ENCODE peak calls at places on chromosome 6, in four cellular contexts. One of them, this sample, is unnamed.

GRCh38 chr6:2433686-2434085 is 188.3 kb upstream of the GMDS start:
- DNase-seq in neural crest cell: no peak
- DNase-seq in activated B cell treated with CpG ODN at 0.5 μM for 24 hours: no peak
- DNase-seq in CD8-positive, alpha-beta T cell: no peak
- DNase-seq in this sample: peak; percentile 52

GRCh38 chr6:64733433-64733832 is 973.6 kb downstream of the EYS start:
- DNase-seq in activated B cell treated with CpG ODN at 0.5 μM for 24 hours: no peak
- DNase-seq in CD8-positive, alpha-beta T cell: no peak
- DNase-seq in neural crest cell: no peak
- DNase-seq in this sample: no peak

GRCh38 chr6:87184762-87185250 is 29.4 kb downstream of the ZNF292 start:
- DNase-seq in activated B cell treated with CpG ODN at 0.5 μM for 24 hours: no peak
- DNase-seq in CD8-positive, alpha-beta T cell: no peak
- DNase-seq in neural crest cell: no peak
- DNase-seq in this sample: no peak

GRCh38 chr6:16591681-16592549 is 169.3 kb downstream of the ATXN1 start:
- DNase-seq in neural crest cell: no peak
- DNase-seq in activated B cell treated with CpG ODN at 0.5 μM for 24 hours: no peak
- DNase-seq in CD8-positive, alpha-beta T cell: no peak
- DNase-seq in this sample: no peak

GRCh38 chr6:75427342-75427741 is 66.3 kb downstream of the FILIP1 start:
- DNase-seq in activated B cell treated with CpG ODN at 0.5 μM for 24 hours: no peak
- DNase-seq in neural crest cell: no peak
- DNase-seq in CD8-positive, alpha-beta T cell: no peak
- DNase-seq in this sample: no peak

GRCh38 chr6:117531758-117532276 is 49.3 kb downstream of the DCBLD1 start:
- DNase-seq in CD8-positive, alpha-beta T cell: no peak
- DNase-seq in neural crest cell: no peak
- DNase-seq in activated B cell treated with CpG ODN at 0.5 μM for 24 hours: no peak
- DNase-seq in this sample: no peak

GRCh38 chr6:42774201-42774600 is 7.7 kb upstream of the BICRAL start:
- DNase-seq in CD8-positive, alpha-beta T cell: no peak
- DNase-seq in activated B cell treated with CpG ODN at 0.5 μM for 24 hours: no peak
- DNase-seq in neural crest cell: no peak
- DNase-seq in this sample: no peak

GRCh38 chr6:14121936-14122344 is 4.4 kb downstream of the CD83 start:
- DNase-seq in activated B cell treated with CpG ODN at 0.5 μM for 24 hours: no peak
- DNase-seq in neural crest cell: no peak
- DNase-seq in CD8-positive, alpha-beta T cell: no peak
- DNase-seq in this sample: peak; percentile 94

GRCh38 chr6:135938588-135939215 is 87.2 kb downstream of the PDE7B start:
- DNase-seq in activated B cell treated with CpG ODN at 0.5 μM for 24 hours: no peak
- DNase-seq in CD8-positive, alpha-beta T cell: no peak
- DNase-seq in neural crest cell: no peak
- DNase-seq in this sample: no peak

GRCh38 chr6:8539446-8539845 is 104.1 kb upstream of the SLC35B3 start:
- DNase-seq in activated B cell treated with CpG ODN at 0.5 μM for 24 hours: no peak
- DNase-seq in neural crest cell: no peak
- DNase-seq in CD8-positive, alpha-beta T cell: no peak
- DNase-seq in this sample: no peak
- TF ChIP-seq CTCF in activated B cell treated with CpG ODN at 0.5 μM for 24 hours: no peak
- TF ChIP-seq CTCF in neural crest cell: peak; percentile 64
- TF ChIP-seq CTCF in CD8-positive, alpha-beta T cell: no peak
- TF ChIP-seq CTCF in this sample: no peak

GRCh38 chr6:46186583-46186982 is 15.8 kb upstream of the ENPP5 start:
- DNase-seq in activated B cell treated with CpG ODN at 0.5 μM for 24 hours: no peak
- DNase-seq in CD8-positive, alpha-beta T cell: no peak
- DNase-seq in neural crest cell: no peak
- DNase-seq in this sample: no peak

GRCh38 chr6:46189726-46190125 is 18.9 kb upstream of the ENPP5 start:
- DNase-seq in activated B cell treated with CpG ODN at 0.5 μM for 24 hours: no peak
- DNase-seq in CD8-positive, alpha-beta T cell: no peak
- DNase-seq in neural crest cell: no peak
- DNase-seq in this sample: no peak

DNA sequence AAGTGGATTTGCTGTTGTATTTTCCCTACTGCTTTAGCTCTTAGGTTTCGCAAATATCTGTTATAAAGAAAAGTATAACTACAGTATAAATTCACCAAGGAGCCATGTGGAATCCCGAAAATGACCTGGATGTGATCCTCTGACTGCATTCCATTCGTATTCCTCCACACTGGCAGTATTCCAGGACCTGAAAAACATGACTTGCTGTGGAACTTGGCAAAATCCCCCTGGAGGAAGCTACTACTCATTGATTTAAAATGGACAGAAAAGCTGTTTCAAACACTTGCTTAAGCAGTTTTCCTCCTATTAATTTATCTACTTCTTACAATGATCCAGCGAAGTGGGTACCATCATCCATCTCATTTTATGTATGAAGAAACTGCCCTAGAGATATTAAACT is 13.3 kb upstream of the ENPP5 start:
- DNase-seq in activated B cell treated with CpG ODN at 0.5 μM for 24 hours: no peak
- DNase-seq in neural crest cell: no peak
- DNase-seq in CD8-positive, alpha-beta T cell: no peak
- DNase-seq in this sample: no peak
- TF ChIP-seq CTCF in activated B cell treated with CpG ODN at 0.5 μM for 24 hours: no peak
- TF ChIP-seq CTCF in neural crest cell: no peak
- TF ChIP-seq CTCF in CD8-positive, alpha-beta T cell: no peak
- TF ChIP-seq CTCF in this sample: no peak

GRCh38 chr6:36912583-36912982 is 26.8 kb downstream of the C6orf89 start:
- DNase-seq in CD8-positive, alpha-beta T cell: peak; percentile 3
- DNase-seq in activated B cell treated with CpG ODN at 0.5 μM for 24 hours: no peak
- DNase-seq in neural crest cell: no peak
- DNase-seq in this sample: no peak
- TF ChIP-seq CTCF in CD8-positive, alpha-beta T cell: no peak
- TF ChIP-seq CTCF in activated B cell treated with CpG ODN at 0.5 μM for 24 hours: no peak
- TF ChIP-seq CTCF in neural crest cell: no peak
- TF ChIP-seq CTCF in this sample: no peak

DNA sequence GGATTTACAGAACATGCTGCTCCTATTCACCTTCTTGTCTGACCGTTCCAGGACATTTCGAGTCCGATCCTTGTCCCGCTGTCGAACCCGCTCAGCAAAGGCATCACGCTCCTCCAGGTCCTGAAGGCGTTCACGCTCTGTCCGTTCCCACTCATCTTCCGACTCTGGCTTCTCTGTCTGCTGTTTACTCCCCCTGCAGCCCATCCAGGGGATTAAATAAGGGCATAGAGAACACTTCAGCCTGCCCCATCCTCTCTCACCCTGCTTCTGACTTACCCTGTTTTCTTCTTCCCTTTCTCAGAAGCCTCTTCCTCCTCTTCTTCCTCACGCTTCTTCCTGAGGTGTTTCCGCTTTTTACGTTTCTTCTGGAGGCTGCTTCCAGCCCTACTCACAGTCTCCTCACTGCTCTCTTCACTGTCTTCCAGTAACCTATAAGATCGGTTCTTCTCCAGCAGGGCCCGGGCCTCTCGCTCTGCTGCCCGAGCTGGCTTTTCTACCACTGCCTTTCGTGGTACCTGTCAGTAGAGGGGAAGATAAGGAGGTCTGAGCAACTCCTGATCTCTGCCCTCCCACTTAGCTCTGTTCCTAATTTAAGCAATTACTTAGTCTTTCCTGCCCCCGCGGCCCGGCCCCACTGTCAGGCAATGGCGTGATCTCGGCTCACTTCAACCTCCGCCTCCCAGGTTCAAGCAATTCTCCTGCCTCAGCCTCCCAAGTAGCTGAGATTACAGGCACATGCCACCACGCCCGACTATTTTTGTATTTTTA is 1.9 kb downstream of the DHX16 start:
- DNase-seq in neural crest cell: no peak
- DNase-seq in CD8-positive, alpha-beta T cell: no peak
- DNase-seq in activated B cell treated with CpG ODN at 0.5 μM for 24 hours: no peak
- DNase-seq in this sample: no peak
- TF ChIP-seq CTCF in neural crest cell: peak; percentile 43
- TF ChIP-seq CTCF in CD8-positive, alpha-beta T cell: no peak
- TF ChIP-seq CTCF in activated B cell treated with CpG ODN at 0.5 μM for 24 hours: no peak
- TF ChIP-seq CTCF in this sample: no peak

GRCh38 chr6:105545206-105545920 is 142.5 kb upstream of the PREP start:
- DNase-seq in activated B cell treated with CpG ODN at 0.5 μM for 24 hours: no peak
- DNase-seq in CD8-positive, alpha-beta T cell: no peak
- DNase-seq in neural crest cell: no peak
- DNase-seq in this sample: no peak
- TF ChIP-seq CTCF in activated B cell treated with CpG ODN at 0.5 μM for 24 hours: no peak
- TF ChIP-seq CTCF in CD8-positive, alpha-beta T cell: no peak
- TF ChIP-seq CTCF in neural crest cell: no peak
- TF ChIP-seq CTCF in this sample: no peak

GRCh38 chr6:144217264-144217663 is 66.9 kb downstream of the STX11 start:
- DNase-seq in activated B cell treated with CpG ODN at 0.5 μM for 24 hours: no peak
- DNase-seq in CD8-positive, alpha-beta T cell: no peak
- DNase-seq in neural crest cell: no peak
- DNase-seq in this sample: no peak

GRCh38 chr6:144215402-144215931 is 65.2 kb downstream of the STX11 start:
- DNase-seq in neural crest cell: no peak
- DNase-seq in CD8-positive, alpha-beta T cell: no peak
- DNase-seq in activated B cell treated with CpG ODN at 0.5 μM for 24 hours: no peak
- DNase-seq in this sample: no peak

GRCh38 chr6:144215932-144216667 is 65.8 kb downstream of the STX11 start:
- DNase-seq in CD8-positive, alpha-beta T cell: peak; percentile 87
- DNase-seq in neural crest cell: peak; percentile 97
- DNase-seq in activated B cell treated with CpG ODN at 0.5 μM for 24 hours: peak; percentile 87
- DNase-seq in this sample: peak; percentile 85

GRCh38 chr6:144217797-144218196 is 67.3 kb upstream of the UTRN start:
- DNase-seq in CD8-positive, alpha-beta T cell: no peak
- DNase-seq in neural crest cell: no peak
- DNase-seq in activated B cell treated with CpG ODN at 0.5 μM for 24 hours: no peak
- DNase-seq in this sample: no peak

GRCh38 chr6:144216668-144217218 is 66.4 kb downstream of the STX11 start:
- DNase-seq in neural crest cell: no peak
- DNase-seq in CD8-positive, alpha-beta T cell: no peak
- DNase-seq in activated B cell treated with CpG ODN at 0.5 μM for 24 hours: no peak
- DNase-seq in this sample: peak; percentile 63
- TF ChIP-seq CTCF in neural crest cell: no peak
- TF ChIP-seq CTCF in CD8-positive, alpha-beta T cell: no peak
- TF ChIP-seq CTCF in activated B cell treated with CpG ODN at 0.5 μM for 24 hours: no peak
- TF ChIP-seq CTCF in this sample: peak; percentile 41

GRCh38 chr6:137954253-137954652 is 87.2 kb downstream of the TNFAIP3 start:
- DNase-seq in CD8-positive, alpha-beta T cell: no peak
- DNase-seq in neural crest cell: no peak
- DNase-seq in activated B cell treated with CpG ODN at 0.5 μM for 24 hours: no peak
- DNase-seq in this sample: no peak

GRCh38 chr6:137950581-137950980 is 83.5 kb downstream of the TNFAIP3 start:
- DNase-seq in activated B cell treated with CpG ODN at 0.5 μM for 24 hours: no peak
- DNase-seq in neural crest cell: no peak
- DNase-seq in CD8-positive, alpha-beta T cell: no peak
- DNase-seq in this sample: no peak

GRCh38 chr6:137952247-137952646 is 85.2 kb downstream of the TNFAIP3 start:
- DNase-seq in CD8-positive, alpha-beta T cell: no peak
- DNase-seq in activated B cell treated with CpG ODN at 0.5 μM for 24 hours: no peak
- DNase-seq in neural crest cell: no peak
- DNase-seq in this sample: no peak

GRCh38 chr6:137949686-137950390 is 82.8 kb downstream of the TNFAIP3 start:
- DNase-seq in activated B cell treated with CpG ODN at 0.5 μM for 24 hours: no peak
- DNase-seq in neural crest cell: no peak
- DNase-seq in CD8-positive, alpha-beta T cell: no peak
- DNase-seq in this sample: no peak

DNA sequence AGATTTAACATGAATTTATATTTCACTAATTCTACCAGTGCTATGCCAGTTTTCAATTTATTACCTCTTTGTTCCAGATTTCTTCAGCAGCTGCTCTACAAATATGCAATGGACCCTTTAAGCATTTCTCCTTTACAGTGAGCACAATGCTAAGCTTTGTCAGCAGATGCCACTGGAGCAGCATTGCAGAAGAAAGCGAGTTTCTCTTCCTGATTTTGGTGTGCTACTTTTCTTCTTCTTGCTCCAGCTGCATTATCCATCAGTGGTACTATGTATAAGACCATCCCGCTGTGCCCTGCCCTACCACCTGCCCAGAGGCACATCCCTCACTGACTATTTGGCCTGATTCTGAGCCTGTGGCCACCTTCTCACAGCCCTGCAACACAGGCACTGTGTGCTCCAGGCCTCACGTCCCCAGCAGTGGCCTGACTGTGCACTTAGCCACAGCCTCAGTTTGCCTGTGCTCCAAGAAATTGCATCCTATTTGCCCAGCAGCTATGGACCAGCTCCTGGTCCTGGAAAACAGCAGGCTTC is 84.1 kb downstream of the TNFAIP3 start:
- DNase-seq in neural crest cell: no peak
- DNase-seq in activated B cell treated with CpG ODN at 0.5 μM for 24 hours: no peak
- DNase-seq in CD8-positive, alpha-beta T cell: no peak
- DNase-seq in this sample: no peak
- TF ChIP-seq CTCF in neural crest cell: no peak
- TF ChIP-seq CTCF in activated B cell treated with CpG ODN at 0.5 μM for 24 hours: no peak
- TF ChIP-seq CTCF in CD8-positive, alpha-beta T cell: no peak
- TF ChIP-seq CTCF in this sample: peak; percentile 51

DNA sequence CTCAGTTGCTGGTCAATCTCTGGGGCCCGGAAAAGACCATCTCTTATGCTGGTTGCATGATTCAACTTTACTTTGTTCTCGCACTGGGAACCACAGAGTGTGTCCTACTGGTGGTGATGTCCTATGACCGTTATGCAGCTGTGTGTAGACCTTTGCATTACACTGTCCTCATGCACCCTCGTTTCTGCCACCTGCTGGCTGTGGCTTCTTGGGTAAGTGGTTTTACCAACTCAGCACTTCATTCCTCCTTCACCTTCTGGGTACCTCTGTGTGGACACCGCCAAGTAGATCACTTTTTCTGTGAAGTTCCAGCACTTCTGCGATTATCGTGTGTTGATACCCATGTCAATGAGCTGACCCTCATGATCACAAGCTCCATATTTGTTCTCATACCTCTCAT is 4.3 kb downstream of the OR2J3 start:
- DNase-seq in activated B cell treated with CpG ODN at 0.5 μM for 24 hours: no peak
- DNase-seq in neural crest cell: no peak
- DNase-seq in CD8-positive, alpha-beta T cell: no peak
- DNase-seq in this sample: no peak
- TF ChIP-seq CTCF in activated B cell treated with CpG ODN at 0.5 μM for 24 hours: no peak
- TF ChIP-seq CTCF in neural crest cell: no peak
- TF ChIP-seq CTCF in CD8-positive, alpha-beta T cell: no peak
- TF ChIP-seq CTCF in this sample: no peak

GRCh38 chr6:9851541-9852380 is 563.1 kb downstream of the TFAP2A start:
- DNase-seq in activated B cell treated with CpG ODN at 0.5 μM for 24 hours: no peak
- DNase-seq in neural crest cell: no peak
- DNase-seq in CD8-positive, alpha-beta T cell: no peak
- DNase-seq in this sample: no peak
- TF ChIP-seq CTCF in activated B cell treated with CpG ODN at 0.5 μM for 24 hours: no peak
- TF ChIP-seq CTCF in neural crest cell: no peak
- TF ChIP-seq CTCF in CD8-positive, alpha-beta T cell: no peak
- TF ChIP-seq CTCF in this sample: no peak

This sample was measured in CD14-positive monocyte.